ENCODE peak calls at places on chromosomes 11 and 22, in nine cellular contexts. C, Y, V, M, B, J, Z, L and O are unnamed samples. For H3K9me3 and H3K27me3, the result is how much of the 10 kb centered on the place peaks cover.

GRCh38 chr11:107331728-107332127 is 125.9 kb downstream of the CWF19L2 start:
- DNase-seq in Y (no peak), L (no peak), J (no peak), B (no peak), Z (no peak), C (no peak), M (no peak), V (no peak), O (no peak)

GRCh38 chr11:87097582-87097981 is 59.8 kb downstream of the TMEM135 start:
- DNase-seq in Z (no peak), M (peak), Y (peak), J (peak), B (no peak), V (no peak), L (peak), C (peak), O (peak)

GRCh38 chr11:48107188-48107704 is 109.4 kb upstream of the OR4B1 start:
- DNase-seq in V (no peak), L (no peak), Y (peak), C (peak), Z (peak), B (no peak), J (no peak), M (no peak), O (peak)

GRCh38 chr11:84056696-84057095 is 770.5 kb upstream of the CCDC90B start:
- DNase-seq in B (no peak), Y (peak), J (no peak), C (no peak), Z (no peak), M (no peak), V (no peak), L (no peak), O (no peak)

GRCh38 chr11:62678770-62679696 is at the start of gene UBXN1:
- DNase-seq in V (peak), B (peak), C (peak), M (peak), Y (peak), J (peak), Z (peak), L (peak), O (peak)

GRCh38 chr11:47105974-47106373 is 70.7 kb downstream of the ARFGAP2 start:
- DNase-seq in J (no peak), V (no peak), B (no peak), Z (no peak), Y (no peak), C (no peak), M (no peak), L (no peak), O (no peak)

GRCh38 chr11:66408488-66409214 is 12.2 kb upstream of the NPAS4 start:
- DNase-seq in L (peak), M (peak), Y (peak), V (peak), Z (peak), B (peak), C (peak), J (peak), O (peak)

GRCh38 chr11:110531056-110531756 is 101.5 kb downstream of the FDX1 start:
- DNase-seq in J (no peak), C (peak), V (no peak), B (no peak), Z (no peak), M (no peak), Y (peak), L (peak), O (peak)

GRCh38 chr11:61442616-61443015 is 12.7 kb downstream of the SDHAF2 start:
- DNase-seq in B (no peak), C (no peak), Z (no peak), Y (no peak), M (no peak), L (no peak), J (no peak), V (no peak), O (no peak)

GRCh38 chr22:24181996-24182560 is 791 bp downstream of the SUSD2 start:
- DNase-seq in L (no peak), Z (no peak), Y (no peak), C (no peak), B (no peak), M (no peak), J (no peak), V (no peak), O (no peak)

GRCh38 chr11:113134605-113135004 is 173.4 kb downstream of the NCAM1 start:
- DNase-seq in M (no peak), V (no peak), C (peak), Y (no peak), Z (no peak), B (no peak), L (no peak), J (no peak), O (no peak)

GRCh38 chr11:81497202-81497804 is 1236.4 kb downstream of the FAM181B start:
- DNase-seq in B (no peak), V (no peak), M (peak), J (no peak), L (peak), C (peak), Z (no peak), Y (peak), O (no peak)

GRCh38 chr22:28442951-28443876 is 236.4 kb downstream of the TTC28 start:
- DNase-seq in J (no peak), B (peak), Y (peak), M (no peak), C (peak), Z (peak), V (peak), L (peak), O (peak)

GRCh38 chr22:49833340-49834007 is 5.8 kb upstream of the BRD1 start:
- DNase-seq in J (no peak), B (no peak), V (no peak), C (no peak), Z (no peak), Y (no peak), M (no peak), L (no peak), O (no peak)

GRCh38 chr11:125685228-125685627 is 4.6 kb upstream of the ACRV1 start:
- DNase-seq in L (peak), Y (no peak), V (no peak), B (no peak), M (no peak), Z (no peak), J (no peak), C (no peak), O (no peak)

GRCh38 chr11:74311352-74311926 is at the start of gene P4HA3:
- DNase-seq in M (no peak), Z (no peak), Y (peak), L (peak), V (peak), C (peak), B (peak), J (peak), O (peak)

GRCh38 chr11:80109652-80110051 is 668.8 kb upstream of the TENM4 start:
- DNase-seq in Z (no peak), M (no peak), L (peak), V (no peak), Y (no peak), J (no peak), B (no peak), C (no peak), O (no peak)

GRCh38 chr11:126198648-126199047 is 12.8 kb downstream of the RPUSD4 start:
- DNase-seq in C (no peak), M (no peak), Z (no peak), L (no peak), V (no peak), Y (no peak), B (no peak), J (no peak), O (no peak)

DNA sequence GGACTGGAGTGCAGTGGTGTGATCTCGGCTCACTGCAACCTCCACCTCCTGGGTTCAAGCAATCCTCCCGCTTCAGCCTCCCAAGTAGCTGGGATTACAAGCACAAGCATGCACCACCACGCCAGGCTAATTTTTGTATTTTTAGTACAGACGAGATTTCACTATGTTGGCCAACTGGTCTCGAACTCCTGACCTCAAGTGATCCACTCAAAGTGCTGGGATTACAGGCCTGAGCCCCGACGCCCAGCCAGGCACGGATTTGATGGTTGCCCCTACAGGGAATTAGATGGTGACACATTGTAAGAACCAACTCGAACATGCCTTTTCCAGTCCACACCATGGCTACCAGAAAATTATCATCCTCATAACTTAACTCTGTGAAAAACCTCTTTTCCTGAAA is 26.8 kb upstream of the RTL6 start:
- DNase-seq in L (no peak), M (no peak), Z (no peak), V (no peak), B (no peak), J (no peak), C (no peak), Y (no peak), O (peak)
- H3K9me3 ChIP-seq in L (under half), M (under half), Z (under half), V (under half), B (under half), J (under half), C (under half), Y (under half), O (under half)

DNA sequence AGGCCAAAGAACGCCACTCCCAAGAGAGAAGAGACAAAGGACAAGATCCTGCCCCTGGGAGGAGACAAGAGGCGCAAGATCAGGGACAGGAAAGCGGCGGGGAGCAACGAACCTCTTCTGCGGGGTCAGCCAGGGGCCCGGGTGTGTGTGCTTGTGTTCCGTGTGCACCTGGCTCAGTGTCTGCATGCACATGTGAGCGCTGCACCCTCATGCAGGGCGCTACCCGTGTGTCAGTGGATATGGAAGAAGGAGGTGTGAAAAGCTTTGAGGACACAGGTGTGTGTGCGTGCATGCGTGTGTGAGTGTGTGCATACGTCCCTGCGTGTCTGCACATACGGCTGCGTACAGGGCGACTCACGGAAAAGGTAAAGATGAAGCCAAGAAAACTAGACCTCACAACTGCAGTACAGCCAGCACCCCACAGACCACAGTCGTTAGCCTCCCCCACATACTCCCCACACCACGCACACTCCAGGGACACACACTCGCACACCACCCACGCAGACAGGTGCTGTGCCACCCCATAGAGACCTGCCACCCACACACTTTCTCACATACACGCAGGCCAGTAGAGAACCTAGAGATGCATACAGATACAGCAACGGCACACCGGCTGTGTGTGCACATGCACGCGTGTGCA is 11.0 kb upstream of the IGSF9B start:
- DNase-seq in B (no peak), Z (no peak), L (no peak), Y (no peak), M (no peak), C (no peak), J (no peak), V (no peak), O (no peak)
- H3K4me3 ChIP-seq in B (peak), Z (peak), L (no peak), Y (no peak), M (no peak), C (no peak), J (peak), V (peak), O (no peak)

DNA sequence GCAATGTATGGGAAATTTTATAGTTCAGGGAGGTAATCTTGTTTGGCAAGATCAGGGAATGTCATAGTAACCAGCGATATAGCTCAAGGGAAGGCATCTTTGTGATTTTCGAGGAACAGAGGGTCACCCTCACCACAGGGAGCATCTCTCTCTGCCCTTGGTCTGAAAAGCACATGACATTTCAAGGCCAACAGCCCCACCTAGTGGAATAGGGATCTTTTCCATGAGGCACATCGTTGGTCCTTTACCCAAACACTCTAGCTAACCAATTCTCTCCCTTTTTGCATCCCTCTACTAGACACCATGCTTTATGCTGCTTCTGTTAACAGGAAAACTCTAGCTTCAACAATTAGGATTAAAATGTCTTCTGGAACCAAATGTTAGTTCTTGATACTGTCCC is 179.0 kb downstream of the GRM5 start:
- DNase-seq in C (peak), B (no peak), L (peak), Z (no peak), J (peak), Y (peak), M (peak), V (no peak), O (peak)
- H3K27me3 ChIP-seq in C (under half), B (under half), L (under half), Z (under half), J (under half), Y (under half), M (under half), V (under half), O (under half)

GRCh38 chr22:47822459-47822858 is 1060.0 kb downstream of the TBC1D22A start:
- DNase-seq in L (no peak), Y (no peak), V (no peak), J (no peak), C (no peak), Z (no peak), M (no peak), B (no peak), O (no peak)
- H3K9me3 ChIP-seq in L (under half), Y (under half), V (under half), J (under half), C (under half), Z (under half), M (under half), B (under half), O (under half)